ENCODE peak calls at places on chromosomes 13 and 19, in five cellular contexts. P, K, I, G and A are unnamed samples.

GRCh38 chr19:46697142-46697960 is 19.6 kb downstream of the PRKD2 start:
- DNase-seq in P (peak), K (peak), I (peak), G (peak), A (no peak)

GRCh38 chr13:78806457-78806856 is 147.5 kb upstream of the OBI1 start:
- DNase-seq in P (no peak), K (no peak), I (no peak), G (no peak), A (no peak)

GRCh38 chr13:42038661-42039456 is 9.6 kb upstream of the DGKH start:
- DNase-seq in P (no peak), K (no peak), I (no peak), G (no peak), A (no peak)

GRCh38 chr13:50230365-50230978 is 215.2 kb downstream of the KCNRG start:
- DNase-seq in P (peak), K (no peak), I (no peak), G (no peak), A (no peak)

GRCh38 chr19:6071103-6071485 is 39.2 kb downstream of the RFX2 start:
- DNase-seq in P (peak), K (no peak), I (no peak), G (no peak), A (no peak)

GRCh38 chr19:18290250-18291018 is 9.0 kb upstream of the JUND start:
- DNase-seq in P (no peak), K (no peak), I (no peak), G (no peak), A (no peak)

GRCh38 chr13:114130131-114130707 is 2.2 kb downstream of the RASA3 start:
- DNase-seq in P (peak), K (no peak), I (no peak), G (no peak), A (no peak)

GRCh38 chr13:99162962-99163361 is 37.7 kb upstream of the UBAC2 start:
- DNase-seq in P (no peak), K (no peak), I (no peak), G (no peak), A (no peak)

GRCh38 chr13:112468069-112468468 is 91.9 kb downstream of the SPACA7 start:
- DNase-seq in P (no peak), K (no peak), I (no peak), G (no peak), A (no peak)
- H3K4me3 ChIP-seq in P (no peak), K (no peak), I (no peak), G (no peak), A (no peak)

DNA sequence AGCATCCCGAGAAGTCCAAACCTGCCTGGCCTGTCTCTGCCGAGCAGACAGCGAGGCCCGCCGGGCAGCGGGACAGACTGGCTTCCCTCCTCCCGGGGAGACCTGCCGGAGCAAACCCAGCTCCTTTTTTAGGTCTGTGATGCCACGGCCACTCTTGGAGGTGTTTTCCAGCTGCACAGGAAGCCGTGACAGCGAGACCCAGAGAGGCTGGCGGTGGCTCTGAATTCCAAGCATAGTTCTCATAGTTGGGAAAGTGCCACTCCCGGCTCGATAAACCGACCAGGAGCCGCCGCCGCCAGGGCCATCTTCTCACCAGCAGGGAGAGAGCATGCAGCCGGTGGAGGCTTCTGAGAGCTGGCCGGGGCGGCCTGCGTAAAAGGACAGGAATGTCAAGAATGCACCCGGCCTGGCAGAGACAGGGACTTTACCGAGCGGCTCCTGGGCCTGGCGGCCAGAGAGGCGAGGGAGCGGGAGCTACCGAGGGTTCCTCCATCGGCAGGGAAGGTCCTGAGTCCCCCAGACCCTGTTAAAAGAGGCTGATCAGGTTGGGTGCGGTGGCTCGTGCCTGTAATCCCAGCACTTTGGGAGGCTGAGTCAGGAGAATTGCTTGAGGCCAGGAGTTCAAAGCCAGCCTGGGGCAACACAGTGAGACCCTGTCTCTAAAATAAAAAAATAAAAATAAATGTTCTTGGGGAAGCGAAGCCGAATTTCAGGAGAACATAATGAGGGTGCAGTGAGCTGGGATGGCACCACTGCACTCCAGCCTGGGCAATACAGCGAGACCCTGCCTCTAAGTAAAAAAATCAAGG is 64.9 kb downstream of the GADD45B start:
- DNase-seq in P (peak), K (peak), I (peak), G (peak), A (no peak)
- TF ChIP-seq CTCF in P (peak), K (no peak), I (peak), G (no peak), A (no peak)

GRCh38 chr19:49688531-49689132 is 762 bp upstream of the ADM5 start:
- DNase-seq in P (no peak), K (no peak), I (no peak), G (no peak), A (no peak)
- H3K4me3 ChIP-seq in P (no peak), K (no peak), I (no peak), G (peak), A (no peak)

GRCh38 chr19:13060233-13060963 is 42.3 kb downstream of the LYL1 start:
- DNase-seq in P (no peak), K (peak), I (no peak), G (no peak), A (no peak)
- TF ChIP-seq CTCF in P (no peak), K (no peak), I (no peak), G (no peak), A (no peak)